ENCODE peak calls at places on chromosomes 12 and 14, in five cellular contexts. B is tibial nerve, Z is heart right ventricle, D is gastrocnemius medialis, H is GM23338. I is an unnamed sample. For H3K4me1, the result is how much of the 10 kb centered on the place peaks cover.

GRCh38 chr12:94644622-94645021 is 5.7 kb downstream of the TMCC3 start:
- DNase-seq in B (no peak), Z (no peak), D (peak), H (no peak), I (no peak)

GRCh38 chr12:68565391-68565903 is 45.3 kb upstream of the RAP1B start:
- DNase-seq in B (no peak), Z (no peak), D (no peak), H (no peak), I (no peak)

GRCh38 chr14:102560436-102561261 is 31.8 kb upstream of the RCOR1 start:
- DNase-seq in B (no peak), Z (no peak), D (no peak), H (no peak), I (no peak)

GRCh38 chr14:105313381-105314286 is 914 bp upstream of the PACS2 start:
- DNase-seq in B (no peak), Z (no peak), D (no peak), H (peak), I (peak)

GRCh38 chr12:6443361-6443983 is 1.3 kb upstream of the CD27 start:
- DNase-seq in B (no peak), Z (no peak), D (no peak), H (no peak), I (no peak)

GRCh38 chr12:51320695-51321320 is 3.2 kb downstream of the BIN2 start:
- DNase-seq in B (no peak), Z (no peak), D (no peak), H (peak), I (no peak)

GRCh38 chr14:68146812-68147211 is 327.2 kb downstream of the RAD51B start:
- DNase-seq in B (no peak), Z (no peak), D (no peak), H (no peak), I (no peak)

GRCh38 chr12:105499223-105499622 is 168.7 kb downstream of the C12orf75 start:
- DNase-seq in B (no peak), Z (no peak), D (no peak), H (no peak), I (no peak)

GRCh38 chr12:93950321-93950720 is 198.1 kb upstream of the PLXNC1 start:
- DNase-seq in B (no peak), Z (no peak), D (no peak), H (no peak), I (no peak)

DNA sequence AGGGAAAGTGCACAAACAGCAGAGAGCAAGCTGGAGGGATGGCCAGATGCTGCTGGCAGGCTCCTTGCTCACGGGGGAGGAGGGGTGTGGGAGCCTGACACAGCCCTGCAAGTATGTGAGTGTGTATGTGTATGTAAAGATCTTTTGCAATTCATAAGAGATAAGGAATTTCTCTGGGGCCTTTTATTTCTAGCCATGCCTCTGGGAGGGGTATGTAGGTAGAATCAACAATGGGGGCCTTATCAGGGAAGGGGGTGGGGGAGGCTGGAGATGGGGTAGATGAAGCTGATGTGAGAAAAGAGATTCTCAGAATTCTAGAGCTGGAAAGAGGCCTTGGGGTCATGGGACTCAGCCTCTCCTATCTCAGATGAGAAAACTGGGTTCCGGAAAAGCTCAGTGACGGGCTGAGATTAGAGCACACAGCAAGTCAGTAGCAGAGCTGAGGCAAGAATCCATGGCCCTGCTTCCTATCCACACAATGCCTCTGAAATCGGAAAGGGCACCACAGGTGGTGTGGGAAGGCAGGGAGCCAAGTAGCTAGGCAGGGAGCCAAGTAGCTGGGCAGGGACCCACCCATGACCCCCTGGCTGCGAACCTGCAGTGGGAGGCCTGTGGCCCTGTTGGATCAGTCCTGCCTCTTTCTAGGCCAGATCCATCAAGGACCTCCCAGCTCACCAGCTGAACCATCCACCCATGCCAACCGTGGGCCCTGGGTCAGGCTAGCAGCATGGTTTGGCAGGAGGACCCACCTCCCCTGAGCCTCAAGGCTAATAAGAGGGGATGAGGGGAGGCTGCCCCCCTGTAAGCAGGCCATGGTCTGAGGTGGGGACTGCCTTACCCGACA is 54.7 kb downstream of the PLEKHG3 start:
- DNase-seq in B (no peak), Z (no peak), D (no peak), H (no peak), I (peak)
- H3K4me1 ChIP-seq in B (under half), Z (half or more), D (half or more), H (under half), I (half or more)

GRCh38 chr12:122097641-122098364 is 19.2 kb downstream of the MLXIP start:
- DNase-seq in B (no peak), Z (peak), D (no peak), H (no peak), I (no peak)

GRCh38 chr12:122094735-122095561 is 16.4 kb downstream of the MLXIP start:
- DNase-seq in B (no peak), Z (no peak), D (no peak), H (no peak), I (no peak)

GRCh38 chr12:122096591-122097149 is 18.1 kb downstream of the MLXIP start:
- DNase-seq in B (no peak), Z (no peak), D (peak), H (no peak), I (no peak)

GRCh38 chr12:122094261-122094734 is 15.7 kb downstream of the MLXIP start:
- DNase-seq in B (no peak), Z (no peak), D (no peak), H (no peak), I (no peak)

GRCh38 chr12:122096014-122096413 is 17.5 kb downstream of the MLXIP start:
- DNase-seq in B (no peak), Z (no peak), D (no peak), H (no peak), I (no peak)
- H3K27ac ChIP-seq in B (peak), Z (peak), D (peak), H (peak), I (peak)

GRCh38 chr14:24268225-24268624 is 3.2 kb downstream of the RABGGTA start:
- DNase-seq in B (no peak), Z (no peak), D (no peak), H (no peak), I (no peak)

GRCh38 chr14:24270537-24271133 is 762 bp downstream of the RABGGTA start:
- DNase-seq in B (no peak), Z (no peak), D (no peak), H (no peak), I (no peak)

GRCh38 chr14:24267516-24267915 is 3.9 kb downstream of the RABGGTA start:
- DNase-seq in B (no peak), Z (no peak), D (no peak), H (no peak), I (no peak)

GRCh38 chr14:24269910-24270536 is 1.4 kb downstream of the RABGGTA start:
- DNase-seq in B (no peak), Z (no peak), D (no peak), H (no peak), I (peak)

DNA sequence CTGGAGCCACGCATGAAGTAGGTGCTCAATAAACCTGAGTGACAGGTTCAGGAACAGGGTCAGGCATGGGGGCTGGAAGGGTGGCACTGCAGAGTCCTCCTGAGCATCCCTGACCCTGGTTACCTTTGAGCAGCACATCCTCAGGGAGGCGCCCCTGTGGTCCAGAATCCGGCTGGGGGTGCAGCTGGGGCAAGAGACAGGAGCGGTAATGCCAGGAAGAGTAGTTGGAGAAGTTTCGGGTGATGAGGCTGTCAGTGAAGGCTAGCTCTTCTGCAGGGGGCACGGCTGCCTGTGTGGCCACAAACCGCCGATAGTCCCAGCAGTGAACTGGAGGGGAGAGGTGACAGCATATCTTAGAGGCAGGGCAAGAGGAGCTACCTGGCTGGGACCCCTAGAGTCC is 2.0 kb downstream of the RABGGTA start:
- DNase-seq in B (no peak), Z (no peak), D (no peak), H (no peak), I (no peak)
- H3K4me1 ChIP-seq in B (under half), Z (under half), D (under half), H (under half), I (under half)

GRCh38 chr12:107306141-107306670 is 212.9 kb upstream of the CRY1 start:
- DNase-seq in B (no peak), Z (no peak), D (no peak), H (peak), I (no peak)

GRCh38 chr12:107308310-107308709 is 215.0 kb upstream of the CRY1 start:
- DNase-seq in B (no peak), Z (no peak), D (no peak), H (no peak), I (no peak)

GRCh38 chr12:107309020-107309419 is 215.7 kb upstream of the CRY1 start:
- DNase-seq in B (no peak), Z (no peak), D (no peak), H (no peak), I (no peak)

GRCh38 chr12:107311682-107312081 is 218.3 kb upstream of the CRY1 start:
- DNase-seq in B (no peak), Z (no peak), D (no peak), H (no peak), I (no peak)

DNA sequence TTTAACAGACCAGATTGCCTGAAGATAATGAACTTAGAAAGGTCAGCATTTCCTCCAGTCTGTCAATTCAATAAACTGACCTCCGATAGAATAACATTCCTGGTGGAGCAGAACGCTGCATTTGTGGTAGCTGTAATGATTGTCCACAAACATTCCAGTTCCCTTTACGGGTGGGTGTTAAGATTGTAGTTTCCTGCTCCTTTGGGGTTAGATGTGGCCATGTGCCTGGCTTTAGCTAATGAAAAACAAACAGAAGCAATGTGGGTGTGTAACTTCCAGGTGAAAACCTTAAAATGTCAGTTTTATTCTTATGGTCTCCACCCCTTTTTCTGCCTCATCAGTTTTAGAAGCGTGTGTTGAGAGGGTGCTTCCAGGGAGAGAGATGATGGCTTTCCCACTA is 217.3 kb upstream of the CRY1 start:
- DNase-seq in B (no peak), Z (no peak), D (no peak), H (no peak), I (no peak)
- H3K27ac ChIP-seq in B (no peak), Z (no peak), D (no peak), H (no peak), I (no peak)

GRCh38 chr12:570237-570925 is 92.9 kb downstream of the NINJ2 start:
- DNase-seq in B (peak), Z (peak), D (peak), H (peak), I (peak)

GRCh38 chr12:569091-569676 is 94.1 kb downstream of the NINJ2 start:
- DNase-seq in B (no peak), Z (no peak), D (no peak), H (no peak), I (peak)

GRCh38 chr12:571795-572531 is 91.3 kb downstream of the NINJ2 start:
- DNase-seq in B (no peak), Z (peak), D (peak), H (no peak), I (peak)

GRCh38 chr12:570949-571794 is 92.1 kb downstream of the NINJ2 start:
- DNase-seq in B (peak), Z (peak), D (peak), H (peak), I (peak)

GRCh38 chr12:569803-570236 is 93.4 kb downstream of the NINJ2 start:
- DNase-seq in B (peak), Z (peak), D (peak), H (peak), I (peak)
- H3K4me1 ChIP-seq in B (under half), Z (under half), D (under half), H (under half), I (under half)

GRCh38 chr12:132687211-132688164 is at the start of the genes POLE and PXMP2:
- DNase-seq in B (peak), Z (peak), D (peak), H (peak), I (peak)
- H3K27ac ChIP-seq in B (peak), Z (peak), D (peak), H (no peak), I (peak)

DNA sequence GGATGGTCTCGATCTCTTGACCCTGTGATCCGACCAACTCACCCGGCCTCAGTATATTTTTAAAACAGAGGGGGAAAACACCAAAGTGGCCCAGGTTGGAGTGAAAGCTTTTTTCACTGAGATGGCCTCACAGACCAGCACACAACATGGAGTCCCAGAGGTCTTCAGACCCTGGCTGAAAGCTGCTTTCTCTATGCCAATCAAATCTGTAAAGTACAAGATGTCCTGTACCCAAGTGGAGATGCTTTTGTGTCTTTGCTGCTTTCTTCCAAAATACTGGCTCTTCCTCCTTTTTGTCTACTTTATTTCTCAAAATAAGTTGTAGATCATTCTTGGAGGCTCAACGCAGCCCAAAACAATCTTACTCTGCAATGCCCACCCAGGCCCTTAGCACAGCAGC is 214.8 kb downstream of the MED13L start:
- DNase-seq in B (no peak), Z (no peak), D (no peak), H (no peak), I (no peak)
- H3K4me1 ChIP-seq in B (under half), Z (half or more), D (half or more), H (under half), I (under half)

GRCh38 chr14:100340454-100340813 is 17.3 kb downstream of the SLC25A47 start:
- DNase-seq in B (no peak), Z (no peak), D (no peak), H (no peak), I (no peak)
- H3K27ac ChIP-seq in B (peak), Z (peak), D (peak), H (no peak), I (peak)

GRCh38 chr12:131211279-131211938 is 257.7 kb downstream of the ADGRD1 start:
- DNase-seq in B (no peak), Z (no peak), D (no peak), H (no peak), I (peak)
- H3K4me1 ChIP-seq in B (under half), Z (under half), D (under half), H (under half), I (under half)